ENCODE peak calls at places on chromosome 19, in nine cellular contexts. One of them, this sample, is unnamed.

GRCh38 chr19:4294389-4294788 is 7.8 kb downstream of the TMIGD2 start:
- DNase-seq in hepatocyte: no peak
- DNase-seq in A673: no peak
- DNase-seq in A549: no peak
- DNase-seq in tibial nerve: no peak
- DNase-seq in CD4-positive, CD25-positive, alpha-beta regulatory T cell: no peak
- DNase-seq in lower lobe of right lung: no peak
- DNase-seq in OCI-LY7: no peak
- DNase-seq in left lung: no peak
- DNase-seq in this sample: no peak

GRCh38 chr19:56942749-56943148 is 102.2 kb upstream of the PEG3 start:
- DNase-seq in hepatocyte: peak; percentile 61
- DNase-seq in A673: peak; percentile 44
- DNase-seq in A549: no peak
- DNase-seq in tibial nerve: no peak
- DNase-seq in CD4-positive, CD25-positive, alpha-beta regulatory T cell: no peak
- DNase-seq in lower lobe of right lung: peak; percentile 65
- DNase-seq in OCI-LY7: peak; percentile 4
- DNase-seq in left lung: peak; percentile 36
- DNase-seq in this sample: no peak

GRCh38 chr19:48757089-48757675 is 1.9 kb downstream of the FGF21 start:
- DNase-seq in hepatocyte: no peak
- DNase-seq in A673: no peak
- DNase-seq in A549: no peak
- DNase-seq in tibial nerve: no peak
- DNase-seq in CD4-positive, CD25-positive, alpha-beta regulatory T cell: no peak
- DNase-seq in lower lobe of right lung: no peak
- DNase-seq in OCI-LY7: no peak
- DNase-seq in left lung: no peak
- DNase-seq in this sample: no peak

GRCh38 chr19:23015660-23016059 is 12.7 kb upstream of the ZNF728 start:
- DNase-seq in hepatocyte: no peak
- DNase-seq in A673: no peak
- DNase-seq in A549: no peak
- DNase-seq in tibial nerve: no peak
- DNase-seq in CD4-positive, CD25-positive, alpha-beta regulatory T cell: no peak
- DNase-seq in lower lobe of right lung: no peak
- DNase-seq in OCI-LY7: no peak
- DNase-seq in left lung: no peak
- DNase-seq in this sample: no peak

GRCh38 chr19:29467824-29468401 is 57.9 kb upstream of the VSTM2B start:
- DNase-seq in hepatocyte: peak; percentile 52
- DNase-seq in A673: peak; percentile 13
- DNase-seq in A549: peak; percentile 36
- DNase-seq in tibial nerve: no peak
- DNase-seq in CD4-positive, CD25-positive, alpha-beta regulatory T cell: no peak
- DNase-seq in lower lobe of right lung: no peak
- DNase-seq in OCI-LY7: peak; percentile 25
- DNase-seq in left lung: no peak
- DNase-seq in this sample: no peak

GRCh38 chr19:4977299-4978174 is 8.6 kb downstream of the KDM4B start:
- DNase-seq in hepatocyte: no peak
- DNase-seq in A673: no peak
- DNase-seq in A549: no peak
- DNase-seq in tibial nerve: peak; percentile 31
- DNase-seq in CD4-positive, CD25-positive, alpha-beta regulatory T cell: no peak
- DNase-seq in lower lobe of right lung: no peak
- DNase-seq in OCI-LY7: no peak
- DNase-seq in left lung: no peak
- DNase-seq in this sample: no peak

GRCh38 chr19:6216996-6217751 is 62.6 kb downstream of the MLLT1 start:
- DNase-seq in hepatocyte: peak; percentile 93
- DNase-seq in A673: peak; percentile 79
- DNase-seq in A549: no peak
- DNase-seq in tibial nerve: no peak
- DNase-seq in CD4-positive, CD25-positive, alpha-beta regulatory T cell: no peak
- DNase-seq in lower lobe of right lung: peak; percentile 79
- DNase-seq in OCI-LY7: no peak
- DNase-seq in left lung: peak; percentile 74
- DNase-seq in this sample: no peak

GRCh38 chr19:38975861-38976271 is 324 bp upstream of the FBXO17 start:
- DNase-seq in hepatocyte: peak; percentile 70
- DNase-seq in A673: peak; percentile 58
- DNase-seq in A549: peak; percentile 71
- DNase-seq in tibial nerve: no peak
- DNase-seq in CD4-positive, CD25-positive, alpha-beta regulatory T cell: no peak
- DNase-seq in lower lobe of right lung: no peak
- DNase-seq in OCI-LY7: no peak
- DNase-seq in left lung: peak; percentile 35
- DNase-seq in this sample: no peak

GRCh38 chr19:30690935-30691505 is 318.8 kb downstream of the ZNF536 start:
- DNase-seq in hepatocyte: no peak
- DNase-seq in A673: no peak
- DNase-seq in A549: no peak
- DNase-seq in tibial nerve: no peak
- DNase-seq in CD4-positive, CD25-positive, alpha-beta regulatory T cell: no peak
- DNase-seq in lower lobe of right lung: no peak
- DNase-seq in OCI-LY7: no peak
- DNase-seq in left lung: no peak
- DNase-seq in this sample: no peak

DNA sequence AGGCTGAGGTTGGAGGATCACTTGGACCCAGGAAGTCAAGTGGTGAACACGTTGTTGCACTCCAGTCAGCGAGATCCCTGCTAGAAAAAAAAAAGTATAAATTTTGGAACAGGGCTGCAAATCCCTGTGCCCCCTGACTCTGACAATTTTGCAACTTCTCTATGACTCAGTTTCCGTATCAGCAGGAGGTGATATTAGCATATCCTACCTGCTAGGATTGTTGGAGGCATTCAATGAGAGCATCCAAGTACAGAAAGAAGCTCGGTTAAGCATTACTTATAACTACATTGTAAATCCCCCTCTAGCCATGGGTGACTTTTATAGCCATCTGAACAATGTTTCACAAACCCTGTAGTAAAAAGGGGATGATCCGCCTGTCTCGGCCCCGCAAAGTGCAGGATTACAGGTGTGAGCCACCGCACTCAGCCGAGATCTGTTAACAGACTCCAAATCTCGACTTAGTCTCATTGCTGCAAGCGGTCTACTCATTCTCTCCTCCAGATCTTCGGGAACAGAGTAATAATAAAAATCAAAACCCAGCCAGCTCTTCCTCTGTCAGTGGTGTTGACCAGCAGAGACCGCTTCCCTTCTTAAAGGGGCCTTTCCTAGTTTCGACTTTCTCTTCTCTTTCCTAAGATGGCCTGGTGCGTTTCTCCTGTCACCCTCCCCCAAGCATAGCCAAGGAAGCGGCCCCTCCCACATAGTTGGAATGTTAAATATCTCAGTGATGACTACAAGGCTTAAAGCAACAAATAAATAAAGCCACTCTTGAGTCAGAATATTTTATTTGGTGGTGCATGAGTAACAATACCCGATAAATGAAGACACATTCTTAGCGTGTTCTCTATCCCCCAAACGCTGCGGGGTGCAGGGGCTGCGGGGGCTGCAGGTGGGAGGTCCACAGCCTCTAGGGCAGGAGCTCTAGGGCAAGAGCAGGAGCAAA is 10.3 kb upstream of the BICRA start:
- DNase-seq in hepatocyte: peak; percentile 90
- DNase-seq in A673: peak; percentile 85
- DNase-seq in A549: peak; percentile 98
- DNase-seq in tibial nerve: peak; percentile 64
- DNase-seq in CD4-positive, CD25-positive, alpha-beta regulatory T cell: no peak
- DNase-seq in lower lobe of right lung: no peak
- DNase-seq in OCI-LY7: no peak
- DNase-seq in left lung: peak; percentile 45
- DNase-seq in this sample: no peak
- H3K4me3 ChIP-seq in hepatocyte: peak overlapping the region; percentile 2
- H3K4me3 ChIP-seq in A673: peak overlapping the region; percentile 38
- H3K4me3 ChIP-seq in A549: peak overlapping the region; percentile 43
- H3K4me3 ChIP-seq in tibial nerve: peak overlapping the region; percentile 2
- H3K4me3 ChIP-seq in CD4-positive, CD25-positive, alpha-beta regulatory T cell: no peak overlapping the region
- H3K4me3 ChIP-seq in lower lobe of right lung: peak overlapping the region; percentile 63
- H3K4me3 ChIP-seq in OCI-LY7: peak overlapping the region; percentile 72
- H3K4me3 ChIP-seq in left lung: peak overlapping the region; percentile 9
- H3K4me3 ChIP-seq in this sample: no peak overlapping the region

GRCh38 chr19:46848389-46848788 is 2.3 kb downstream of the AP2S1 start:
- DNase-seq in hepatocyte: no peak
- DNase-seq in A673: no peak
- DNase-seq in A549: no peak
- DNase-seq in tibial nerve: no peak
- DNase-seq in CD4-positive, CD25-positive, alpha-beta regulatory T cell: no peak
- DNase-seq in lower lobe of right lung: no peak
- DNase-seq in OCI-LY7: no peak
- DNase-seq in left lung: no peak
- DNase-seq in this sample: no peak
- H3K4me1 ChIP-seq in hepatocyte: peaks cover 17% of the 10 kb centered on the region
- H3K4me1 ChIP-seq in A673: peaks cover 8% of the 10 kb centered on the region
- H3K4me1 ChIP-seq in A549: peaks cover 9% of the 10 kb centered on the region
- H3K4me1 ChIP-seq in tibial nerve: peaks cover 13% of the 10 kb centered on the region
- H3K4me1 ChIP-seq in CD4-positive, CD25-positive, alpha-beta regulatory T cell: peaks cover 13% of the 10 kb centered on the region
- H3K4me1 ChIP-seq in lower lobe of right lung: peaks cover 16% of the 10 kb centered on the region
- H3K4me1 ChIP-seq in OCI-LY7: peaks cover 16% of the 10 kb centered on the region
- H3K4me1 ChIP-seq in left lung: peaks cover 33% of the 10 kb centered on the region
- H3K4me1 ChIP-seq in this sample: peaks cover 14% of the 10 kb centered on the region

GRCh38 chr19:9705836-9706235 is 30.9 kb upstream of the ZNF562 start:
- DNase-seq in hepatocyte: no peak
- DNase-seq in A673: peak; percentile 19
- DNase-seq in A549: no peak
- DNase-seq in tibial nerve: no peak
- DNase-seq in CD4-positive, CD25-positive, alpha-beta regulatory T cell: no peak
- DNase-seq in lower lobe of right lung: no peak
- DNase-seq in OCI-LY7: no peak
- DNase-seq in left lung: no peak
- DNase-seq in this sample: no peak

GRCh38 chr19:9702186-9702585 is 27.3 kb upstream of the ZNF562 start:
- DNase-seq in hepatocyte: no peak
- DNase-seq in A673: no peak
- DNase-seq in A549: no peak
- DNase-seq in tibial nerve: no peak
- DNase-seq in CD4-positive, CD25-positive, alpha-beta regulatory T cell: no peak
- DNase-seq in lower lobe of right lung: no peak
- DNase-seq in OCI-LY7: no peak
- DNase-seq in left lung: no peak
- DNase-seq in this sample: no peak

GRCh38 chr19:9700229-9700981 is 25.5 kb upstream of the ZNF562 start:
- DNase-seq in hepatocyte: no peak
- DNase-seq in A673: no peak
- DNase-seq in A549: no peak
- DNase-seq in tibial nerve: no peak
- DNase-seq in CD4-positive, CD25-positive, alpha-beta regulatory T cell: no peak
- DNase-seq in lower lobe of right lung: no peak
- DNase-seq in OCI-LY7: no peak
- DNase-seq in left lung: no peak
- DNase-seq in this sample: no peak
- H3K27ac ChIP-seq in hepatocyte: no peak overlapping the region
- H3K27ac ChIP-seq in A673: no peak overlapping the region
- H3K27ac ChIP-seq in A549: no peak overlapping the region
- H3K27ac ChIP-seq in tibial nerve: no peak overlapping the region
- H3K27ac ChIP-seq in CD4-positive, CD25-positive, alpha-beta regulatory T cell: no peak overlapping the region
- H3K27ac ChIP-seq in lower lobe of right lung: no peak overlapping the region
- H3K27ac ChIP-seq in OCI-LY7: no peak overlapping the region
- H3K27ac ChIP-seq in left lung: no peak overlapping the region
- H3K27ac ChIP-seq in this sample: no peak overlapping the region

DNA sequence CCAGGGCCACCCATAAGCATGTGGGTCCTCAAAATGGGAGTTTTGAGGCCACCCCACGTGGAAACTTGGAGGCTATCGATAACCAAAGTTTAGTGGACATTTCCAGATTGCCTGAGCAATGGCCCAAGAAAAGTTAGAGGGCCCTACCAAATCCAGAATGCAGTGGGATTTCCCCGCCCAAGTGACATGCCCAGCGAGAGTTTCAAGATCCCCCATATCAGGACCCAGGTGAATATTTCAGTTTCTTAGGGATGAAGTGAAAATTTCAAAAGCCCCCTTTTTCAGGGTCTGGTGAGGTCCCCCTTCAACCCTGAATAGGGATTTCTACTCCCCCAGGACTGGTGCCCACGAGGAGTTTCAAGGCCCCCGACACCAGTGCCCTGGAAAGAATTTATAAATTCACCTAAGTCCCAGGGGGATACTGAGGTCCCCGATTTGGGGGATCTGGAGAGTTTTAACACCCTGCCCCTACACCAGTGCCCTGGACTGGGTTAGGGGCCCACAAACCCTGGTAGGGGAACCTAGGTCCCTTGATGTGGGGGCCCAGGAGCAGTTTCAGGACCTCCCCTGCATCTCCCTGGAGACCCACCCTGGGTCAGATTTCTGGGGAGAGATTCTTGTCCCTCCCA is 695 bp downstream of the BST2 start:
- DNase-seq in hepatocyte: no peak
- DNase-seq in A673: no peak
- DNase-seq in A549: no peak
- DNase-seq in tibial nerve: no peak
- DNase-seq in CD4-positive, CD25-positive, alpha-beta regulatory T cell: no peak
- DNase-seq in lower lobe of right lung: no peak
- DNase-seq in OCI-LY7: no peak
- DNase-seq in left lung: no peak
- DNase-seq in this sample: no peak
- H3K4me3 ChIP-seq in hepatocyte: no peak overlapping the region
- H3K4me3 ChIP-seq in A673: no peak overlapping the region
- H3K4me3 ChIP-seq in A549: no peak overlapping the region
- H3K4me3 ChIP-seq in tibial nerve: peak overlapping the region; percentile 27
- H3K4me3 ChIP-seq in CD4-positive, CD25-positive, alpha-beta regulatory T cell: peak overlapping the region; percentile 90
- H3K4me3 ChIP-seq in lower lobe of right lung: peak overlapping the region; percentile 72
- H3K4me3 ChIP-seq in OCI-LY7: peak overlapping the region; percentile 90
- H3K4me3 ChIP-seq in left lung: peak overlapping the region; percentile 21
- H3K4me3 ChIP-seq in this sample: peak overlapping the region; percentile 73

DNA sequence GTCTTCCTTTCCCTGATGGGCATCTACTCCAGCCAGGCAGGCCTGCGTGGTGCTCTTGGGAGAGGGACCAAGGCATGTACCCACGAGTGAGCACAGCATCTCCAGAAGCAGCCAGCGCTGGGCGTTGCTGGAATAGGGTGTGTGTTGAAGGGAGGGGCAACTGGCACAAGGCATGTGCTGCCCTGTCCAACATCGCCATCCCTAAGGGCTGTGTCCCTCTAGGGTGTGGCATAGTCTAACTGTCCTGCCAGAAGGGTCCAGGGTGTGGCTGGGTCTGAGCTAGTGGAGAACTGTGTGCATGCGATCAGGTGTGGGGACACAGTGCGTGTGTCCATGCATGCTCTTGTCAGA is 2.8 kb downstream of the NOTCH3 start:
- DNase-seq in hepatocyte: no peak
- DNase-seq in A673: no peak
- DNase-seq in A549: no peak
- DNase-seq in tibial nerve: no peak
- DNase-seq in CD4-positive, CD25-positive, alpha-beta regulatory T cell: no peak
- DNase-seq in lower lobe of right lung: no peak
- DNase-seq in OCI-LY7: no peak
- DNase-seq in left lung: no peak
- DNase-seq in this sample: no peak
- H3K4me1 ChIP-seq in hepatocyte: peaks cover 6% of the 10 kb centered on the region
- H3K4me1 ChIP-seq in A673: peaks cover 11% of the 10 kb centered on the region
- H3K4me1 ChIP-seq in A549: peaks cover 18% of the 10 kb centered on the region
- H3K4me1 ChIP-seq in tibial nerve: peaks cover 15% of the 10 kb centered on the region
- H3K4me1 ChIP-seq in CD4-positive, CD25-positive, alpha-beta regulatory T cell: peaks cover 8% of the 10 kb centered on the region
- H3K4me1 ChIP-seq in lower lobe of right lung: peaks cover 13% of the 10 kb centered on the region
- H3K4me1 ChIP-seq in OCI-LY7: peaks cover 21% of the 10 kb centered on the region
- H3K4me1 ChIP-seq in left lung: peaks cover 25% of the 10 kb centered on the region
- H3K4me1 ChIP-seq in this sample: peaks cover 11% of the 10 kb centered on the region